ENCODE peak calls at places on chromosome 5, in nine cellular contexts. M is heart right ventricle, A is A673, Q is tibial artery, L is astrocyte of the cerebellum, D is HCT116, Z is thoracic aorta, K is lower lobe of right lung, I is upper lobe of right lung. Y is an unnamed sample.

GRCh38 chr5:78215972-78216371 is 78.5 kb downstream of the AP3B1 start:
- DNase-seq in M (no peak), D (no peak), Q (no peak), Z (no peak), K (no peak), A (no peak), I (no peak), L (no peak), Y (no peak)

GRCh38 chr5:9466677-9467076 is 79.2 kb downstream of the SEMA5A start:
- DNase-seq in L (no peak), Z (no peak), A (no peak), I (no peak), K (no peak), D (no peak), M (no peak), Q (no peak), Y (no peak)

GRCh38 chr5:73796164-73797141 is 170.5 kb downstream of the ARHGEF28 start:
- DNase-seq in Z (peak), D (no peak), M (peak), I (peak), Q (peak), K (peak), L (peak), A (peak), Y (peak)

GRCh38 chr5:41736641-41737040 is 133.6 kb downstream of the OXCT1 start:
- DNase-seq in Q (no peak), K (no peak), D (no peak), A (no peak), Z (no peak), L (no peak), M (no peak), I (no peak), Y (peak)

GRCh38 chr5:116559673-116560164 is 14.9 kb downstream of the SEMA6A start:
- DNase-seq in L (no peak), I (no peak), D (no peak), Z (no peak), A (no peak), Q (no peak), M (no peak), K (no peak), Y (no peak)

GRCh38 chr5:31492824-31493223 is 39.1 kb downstream of the DROSHA start:
- DNase-seq in K (no peak), D (no peak), L (no peak), I (no peak), A (no peak), M (no peak), Z (no peak), Q (no peak), Y (no peak)

GRCh38 chr5:176438959-176439757 is 9.0 kb upstream of the FAF2 start:
- DNase-seq in A (no peak), M (no peak), Q (no peak), D (no peak), I (no peak), L (peak), K (no peak), Z (no peak), Y (peak)

GRCh38 chr5:88875609-88876234 is 7.3 kb downstream of the MEF2C start:
- DNase-seq in K (no peak), A (no peak), Q (no peak), Z (no peak), I (no peak), L (no peak), M (no peak), D (no peak), Y (peak)

GRCh38 chr5:170467000-170467707 is 36.7 kb upstream of the KCNIP1 start:
- DNase-seq in L (peak), K (no peak), Z (no peak), D (no peak), I (no peak), Q (no peak), A (peak), M (no peak), Y (peak)

GRCh38 chr5:81151546-81151945 is 81.6 kb upstream of the CKMT2 start:
- DNase-seq in Z (no peak), M (no peak), L (peak), I (no peak), A (no peak), K (no peak), Q (no peak), D (no peak), Y (peak)

GRCh38 chr5:139245637-139246335 is 47.6 kb upstream of the SIL1 start:
- DNase-seq in L (no peak), M (no peak), K (no peak), Q (no peak), A (no peak), I (no peak), Z (no peak), D (no peak), Y (no peak)

GRCh38 chr5:65305913-65306312 is 175.8 kb downstream of the ADAMTS6 start:
- DNase-seq in A (no peak), I (no peak), D (no peak), Q (no peak), M (no peak), L (no peak), Z (no peak), K (no peak), Y (no peak)

GRCh38 chr5:37889612-37890317 is 49.9 kb upstream of the GDNF start:
- DNase-seq in D (peak), K (no peak), I (no peak), Q (no peak), Z (no peak), L (peak), M (no peak), A (peak), Y (peak)

GRCh38 chr5:68518286-68518685 is 302.7 kb downstream of the PIK3R1 start:
- DNase-seq in A (no peak), Q (no peak), D (no peak), M (no peak), I (no peak), K (no peak), Z (no peak), L (no peak), Y (no peak)

GRCh38 chr5:74916831-74917710 is 50.9 kb upstream of the FAM169A start:
- DNase-seq in K (no peak), L (no peak), A (no peak), Q (no peak), D (no peak), I (no peak), Z (no peak), M (no peak), Y (peak)

GRCh38 chr5:73204733-73205132 is 31.7 kb downstream of the TMEM174 start:
- DNase-seq in Q (no peak), Z (no peak), D (no peak), L (no peak), A (no peak), I (no peak), K (no peak), M (no peak), Y (no peak)

GRCh38 chr5:39197556-39197955 is 21.8 kb downstream of the FYB1 start:
- DNase-seq in A (no peak), K (no peak), D (peak), Q (no peak), M (no peak), I (no peak), Z (no peak), L (no peak), Y (no peak)

GRCh38 chr5:83914199-83914598 is 193.5 kb upstream of the HAPLN1 start:
- DNase-seq in I (no peak), A (no peak), M (no peak), D (no peak), Q (no peak), Z (no peak), L (no peak), K (no peak), Y (peak)

GRCh38 chr5:90965110-90965676 is 406.6 kb downstream of the ADGRV1 start:
- DNase-seq in M (no peak), Q (no peak), A (no peak), Z (no peak), D (no peak), I (no peak), L (no peak), K (no peak), Y (no peak)

GRCh38 chr5:145189786-145190185 is 645.4 kb downstream of the PRELID2 start:
- DNase-seq in A (no peak), D (no peak), L (no peak), M (no peak), I (no peak), Z (no peak), K (no peak), Q (no peak), Y (no peak)

GRCh38 chr5:82620957-82621600 is 342.9 kb upstream of the RPS23 start:
- DNase-seq in Q (no peak), Z (no peak), K (no peak), A (no peak), I (no peak), M (no peak), L (peak), D (no peak), Y (peak)

GRCh38 chr5:38344891-38345290 is 86.5 kb downstream of the EGFLAM start:
- DNase-seq in Z (no peak), I (no peak), M (no peak), K (no peak), D (no peak), A (no peak), Q (no peak), L (no peak), Y (no peak)

GRCh38 chr5:67414712-67415111 is 218.1 kb upstream of the CD180 start:
- DNase-seq in Z (no peak), D (no peak), K (no peak), I (no peak), Q (no peak), M (no peak), A (peak), L (no peak), Y (peak)

GRCh38 chr5:44619875-44620610 is 188.7 kb upstream of the MRPS30 start:
- DNase-seq in Z (no peak), M (no peak), K (no peak), L (no peak), Q (no peak), A (no peak), D (no peak), I (no peak), Y (no peak)

GRCh38 chr5:61919920-61920319 is 386.1 kb upstream of the KIF2A start:
- DNase-seq in M (no peak), Q (no peak), A (no peak), L (no peak), I (peak), Z (no peak), D (no peak), K (peak), Y (no peak)

GRCh38 chr5:119943148-119943547 is 313.8 kb downstream of the FAM170A start:
- DNase-seq in L (peak), Z (no peak), K (no peak), Q (no peak), A (no peak), D (no peak), M (no peak), I (no peak), Y (peak)

GRCh38 chr5:606526-607399 is 5.4 kb upstream of the CEP72 start:
- DNase-seq in Z (no peak), A (no peak), K (no peak), I (peak), M (no peak), D (no peak), Q (no peak), L (no peak), Y (no peak)
- H3K4me3 ChIP-seq in Z (no peak), A (no peak), K (no peak), I (no peak), M (no peak), D (no peak), Q (no peak), L (no peak), Y (no peak)

DNA sequence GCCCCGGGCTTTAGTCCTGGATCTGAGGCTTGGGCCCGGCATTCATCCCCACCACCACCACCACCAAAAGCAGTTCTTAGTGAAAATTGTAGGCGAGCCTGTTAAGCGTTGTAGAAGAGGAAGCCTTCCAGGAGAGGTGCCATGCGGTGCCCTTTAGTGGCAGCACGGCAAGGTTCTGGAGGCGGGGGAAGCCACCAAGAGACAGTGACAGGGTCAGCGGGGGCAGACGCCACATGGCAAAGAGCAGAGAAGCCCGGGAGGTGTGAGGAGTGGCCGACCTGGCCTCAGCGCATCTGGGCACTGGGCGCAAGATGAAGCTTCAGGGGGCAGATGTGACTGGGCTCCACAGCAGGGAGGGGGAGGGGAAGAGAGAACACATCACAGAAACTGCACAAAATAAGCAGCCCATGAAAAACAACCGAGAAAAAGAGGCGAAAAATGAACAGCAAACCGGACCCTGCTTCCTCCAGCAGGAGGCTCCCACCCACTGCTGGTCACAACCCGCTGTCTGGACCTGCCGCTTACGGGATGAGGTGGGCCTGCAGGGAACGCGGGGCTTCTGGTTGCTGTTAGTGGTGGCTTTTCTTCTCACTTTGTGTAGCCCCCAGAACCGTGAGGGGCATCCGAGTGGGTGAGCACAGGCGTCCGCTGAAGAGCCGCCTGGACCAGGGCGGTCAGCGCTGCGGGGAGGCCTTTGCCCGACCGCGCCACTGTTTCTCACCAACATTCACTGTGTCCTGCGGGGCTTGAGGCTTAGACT is 4.3 kb downstream of the LRRC14B start:
- DNase-seq in M (no peak), K (peak), Z (no peak), I (peak), L (no peak), A (no peak), D (no peak), Q (peak), Y (no peak)
- TF ChIP-seq CTCF in M (no peak), K (no peak), Z (no peak), I (no peak), L (peak), A (no peak), D (no peak), Q (no peak), Y (peak)

DNA sequence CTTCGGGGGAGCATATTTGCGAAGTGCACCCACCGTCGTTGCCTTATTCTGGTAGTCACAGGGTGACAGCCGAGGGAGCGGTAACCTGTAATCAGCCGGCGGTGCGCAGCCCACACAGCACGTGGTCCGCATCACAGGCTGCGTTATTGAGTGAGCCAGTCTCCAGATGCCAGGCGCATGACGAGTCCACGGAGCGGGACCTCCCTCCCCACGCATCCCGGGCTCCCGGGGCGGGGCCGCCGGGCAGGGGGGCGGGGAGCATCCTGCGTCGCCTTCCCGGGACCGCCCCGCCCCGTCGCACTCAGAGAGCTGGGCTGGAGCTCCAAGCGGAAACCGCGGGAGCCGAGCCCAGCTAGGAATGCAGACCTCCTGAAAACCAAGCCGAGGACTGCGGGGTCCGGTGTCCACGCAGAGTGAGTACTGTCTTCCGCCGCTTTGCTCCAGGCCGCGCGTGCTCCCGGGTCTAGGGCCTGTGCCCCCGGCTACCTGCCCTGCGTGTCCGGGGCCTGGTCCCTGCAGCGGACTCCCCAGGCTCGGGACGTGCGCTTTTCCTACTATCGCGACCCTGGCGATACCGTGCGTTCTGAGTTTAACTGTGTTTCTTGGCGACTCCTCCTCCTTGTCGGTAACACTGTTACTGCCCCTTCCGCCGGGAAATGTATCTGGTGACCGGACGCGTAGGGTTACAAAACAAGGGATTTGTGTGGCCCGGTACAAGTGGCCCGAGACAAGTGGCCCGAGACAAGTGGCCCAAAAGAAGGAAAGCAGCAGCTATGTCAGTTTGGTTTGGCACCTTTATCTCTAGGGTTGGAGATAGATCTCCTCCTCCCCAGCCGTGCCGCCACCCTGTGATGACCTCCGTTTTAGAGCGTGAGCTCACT is 40.6 kb downstream of the CAST start:
- DNase-seq in I (peak), L (peak), A (peak), D (peak), M (peak), Z (peak), K (peak), Q (peak), Y (peak)
- H3K4me3 ChIP-seq in I (peak), L (peak), A (peak), D (peak), M (peak), Z (peak), K (peak), Q (peak), Y (peak)

DNA sequence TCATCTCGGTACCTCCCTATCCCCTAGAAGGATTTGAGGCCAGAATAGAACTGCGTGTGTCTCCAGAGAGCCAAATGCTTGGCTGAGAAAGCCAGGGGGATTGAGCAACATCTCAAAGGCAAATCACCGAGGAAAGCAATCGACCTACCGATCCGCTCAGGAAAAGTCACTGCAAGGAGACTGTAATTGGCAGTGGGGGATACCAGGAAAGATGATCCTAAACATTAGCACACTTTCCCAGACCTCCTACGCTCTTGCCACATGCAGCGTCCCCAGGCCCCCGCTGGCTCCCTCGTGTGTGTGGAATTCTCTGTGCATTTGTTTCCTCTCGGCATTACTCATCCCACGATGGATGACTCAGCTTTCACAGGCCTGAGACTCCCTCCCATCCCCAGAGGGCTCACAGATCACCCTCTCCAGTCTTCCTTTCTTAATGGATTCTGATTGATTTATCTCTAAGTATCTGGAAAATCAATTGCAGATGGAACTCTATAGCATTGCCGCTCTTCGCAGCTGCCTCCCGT is 82.2 kb upstream of the ICE1 start:
- DNase-seq in K (no peak), L (peak), A (peak), D (peak), M (peak), Z (peak), I (no peak), Q (peak), Y (peak)
- TF ChIP-seq CTCF in K (peak), L (peak), A (peak), D (peak), M (peak), Z (no peak), I (peak), Q (peak), Y (peak)

GRCh38 chr5:135038202-135038828 is 4.3 kb upstream of the PITX1 start:
- DNase-seq in Q (no peak), L (no peak), Z (no peak), I (no peak), M (no peak), A (no peak), K (peak), D (no peak), Y (no peak)
- H3K4me3 ChIP-seq in Q (peak), L (no peak), Z (peak), I (no peak), M (no peak), A (no peak), K (no peak), D (no peak), Y (no peak)

GRCh38 chr5:113447651-113448050 is 12.9 kb upstream of the TSSK1B start:
- DNase-seq in I (no peak), M (no peak), K (no peak), L (no peak), D (no peak), A (peak), Z (no peak), Q (no peak), Y (peak)
- TF ChIP-seq CTCF in I (no peak), M (no peak), K (no peak), L (peak), D (peak), A (no peak), Z (no peak), Q (no peak), Y (peak)

GRCh38 chr5:174723315-174723978 is 935 bp upstream of the MSX2 start:
- DNase-seq in Z (no peak), A (no peak), D (no peak), L (no peak), I (no peak), K (no peak), Q (no peak), M (no peak), Y (no peak)
- H3K4me3 ChIP-seq in Z (peak), A (no peak), D (peak), L (peak), I (peak), K (peak), Q (peak), M (peak), Y (peak)

DNA sequence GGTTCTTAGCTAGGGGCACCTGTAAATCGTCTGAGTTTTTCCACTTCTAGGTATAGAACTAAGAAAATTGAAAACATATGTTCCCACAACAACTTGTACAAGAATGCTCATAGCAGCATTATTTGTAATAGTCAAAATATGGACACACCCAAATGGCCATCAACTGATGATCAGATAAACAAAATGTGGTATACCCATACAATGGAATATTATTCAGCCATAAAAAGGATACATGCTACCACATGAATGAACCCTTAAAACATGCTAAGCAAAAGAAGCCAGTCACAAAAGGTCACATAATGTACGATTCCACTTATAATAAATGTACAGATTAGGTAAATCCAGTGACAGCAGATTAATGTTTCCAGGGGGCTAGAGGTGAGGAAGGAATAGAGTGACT is 46.0 kb upstream of the IL13 start:
- DNase-seq in L (no peak), A (no peak), D (no peak), Z (no peak), I (no peak), K (no peak), Q (no peak), M (no peak), Y (no peak)
- TF ChIP-seq CTCF in L (no peak), A (no peak), D (no peak), Z (no peak), I (no peak), K (no peak), Q (no peak), M (no peak), Y (no peak)

GRCh38 chr5:123099514-123100151 is 10.6 kb downstream of the PRDM6 start:
- DNase-seq in M (peak), A (no peak), K (peak), Q (no peak), L (no peak), D (peak), I (peak), Z (no peak), Y (no peak)
- H3K4me3 ChIP-seq in M (peak), A (no peak), K (peak), Q (peak), L (peak), D (peak), I (peak), Z (peak), Y (no peak)

Y was measured in astrocyte of the spinal cord.